ENCODE peak calls at places on chromosomes 2 and 18, in eight cellular contexts. C is endothelial cell, L is heart left ventricle, H is AG09319, G is left colon, R is lower leg skin, P is pons, M is T1000. V is an unnamed sample.

GRCh38 chr2:199100326-199101110 is 357.2 kb downstream of the SATB2 start:
- DNase-seq in H (peak), C (no peak), P (no peak), G (no peak), L (no peak), M (no peak), R (no peak), V (no peak)

GRCh38 chr2:225400546-225400945 is 1.0 kb downstream of the NYAP2 start:
- DNase-seq in C (no peak), P (no peak), R (no peak), G (no peak), L (no peak), H (no peak), M (no peak), V (no peak)

GRCh38 chr2:54336136-54336976 is 80.3 kb upstream of the TSPYL6 start:
- DNase-seq in C (no peak), L (no peak), M (no peak), H (no peak), G (no peak), P (no peak), R (no peak), V (no peak)

GRCh38 chr2:220078439-220078838 is 451.0 kb downstream of the SLC4A3 start:
- DNase-seq in P (no peak), L (no peak), H (peak), C (no peak), R (no peak), M (no peak), G (no peak), V (no peak)

GRCh38 chr2:86788172-86788571 is 2.5 kb downstream of the CD8A start:
- DNase-seq in G (no peak), H (no peak), L (no peak), M (no peak), C (no peak), R (no peak), P (no peak), V (no peak)

GRCh38 chr18:72180689-72181088 is 363.5 kb downstream of the CBLN2 start:
- DNase-seq in R (no peak), C (no peak), M (no peak), P (no peak), H (no peak), L (no peak), G (no peak), V (no peak)

GRCh38 chr2:73117441-73117840 is 4.7 kb upstream of the RAB11FIP5 start:
- DNase-seq in G (no peak), L (no peak), M (no peak), C (no peak), P (no peak), R (no peak), H (no peak), V (no peak)

GRCh38 chr2:174335605-174336402 is 1.1 kb downstream of the SP9 start:
- DNase-seq in M (peak), C (peak), H (peak), R (peak), P (no peak), L (peak), G (no peak), V (no peak)

GRCh38 chr2:207619764-207620203 is 5.4 kb downstream of the METTL21A start:
- DNase-seq in G (no peak), M (no peak), C (no peak), R (no peak), P (peak), L (no peak), H (no peak), V (no peak)

GRCh38 chr2:152617464-152618187 is 99.6 kb downstream of the PRPF40A start:
- DNase-seq in R (no peak), H (no peak), P (no peak), L (no peak), M (no peak), G (no peak), C (no peak), V (no peak)

GRCh38 chr18:49565101-49565500 is 3.2 kb downstream of the LIPG start:
- DNase-seq in L (no peak), P (no peak), C (no peak), H (no peak), G (no peak), R (no peak), M (no peak), V (no peak)

GRCh38 chr2:206368484-206368883 is 74.8 kb upstream of the ADAM23 start:
- DNase-seq in M (no peak), C (no peak), G (no peak), H (no peak), P (peak), L (no peak), R (no peak), V (no peak)

GRCh38 chr2:127137225-127137624 is 30.3 kb upstream of the BIN1 start:
- DNase-seq in P (no peak), M (no peak), L (no peak), R (no peak), H (no peak), C (no peak), G (no peak), V (no peak)

GRCh38 chr18:4831791-4832375 is 365.2 kb downstream of the AKAIN1 start:
- DNase-seq in R (no peak), L (no peak), M (no peak), H (no peak), G (no peak), P (peak), C (peak), V (no peak)

GRCh38 chr2:189018636-189019035 is 44.5 kb downstream of the COL3A1 start:
- DNase-seq in R (no peak), P (no peak), H (no peak), M (no peak), L (no peak), G (no peak), C (no peak), V (no peak)